ENCODE peak calls at places on chromosomes 7 and 10, in ten cellular contexts. J is hepatocyte, F is aorta, N is heart left ventricle, U is body of pancreas, S is dorsolateral prefrontal cortex, R is pancreas, B is testis, T is tibial artery, M is spleen. I is an unnamed sample. For H3K27me3, the result is how much of the 10 kb centered on the place peaks cover.

GRCh38 chr10:89001024-89001423 is 10.4 kb downstream of the FAS start:
- DNase-seq in M (no peak), B (no peak), S (no peak), J (no peak), R (no peak), U (no peak), N (no peak), F (no peak), T (no peak), I (no peak)

GRCh38 chr10:130416334-130416950 is 280.3 kb downstream of the GLRX3 start:
- DNase-seq in B (no peak), J (no peak), N (no peak), U (no peak), M (no peak), F (no peak), S (no peak), R (no peak), T (no peak), I (no peak)

GRCh38 chr7:106070201-106070551 is 41.9 kb downstream of the SYPL1 start:
- DNase-seq in N (peak), T (no peak), F (no peak), M (no peak), J (no peak), B (no peak), S (no peak), R (peak), U (peak), I (no peak)

GRCh38 chr7:132436121-132436520 is 140.1 kb downstream of the PLXNA4 start:
- DNase-seq in M (peak), N (peak), T (no peak), F (no peak), U (no peak), B (no peak), R (no peak), J (no peak), S (no peak), I (no peak)

GRCh38 chr7:48299580-48300169 is 128.4 kb downstream of the ABCA13 start:
- DNase-seq in N (peak), R (peak), T (peak), F (no peak), S (peak), M (no peak), B (peak), U (peak), J (peak), I (peak)

GRCh38 chr10:99981581-99982199 is 28.1 kb downstream of the DNMBP start:
- DNase-seq in R (no peak), B (no peak), N (no peak), T (no peak), J (no peak), S (no peak), M (no peak), F (no peak), U (no peak), I (no peak)

GRCh38 chr10:90579602-90580242 is 278.1 kb downstream of the HTR7 start:
- DNase-seq in S (no peak), U (no peak), R (no peak), F (no peak), T (no peak), M (no peak), N (no peak), J (peak), B (no peak), I (no peak)

GRCh38 chr10:95756796-95757657 is 1.1 kb downstream of the ENTPD1 start:
- DNase-seq in F (no peak), U (no peak), S (no peak), M (no peak), R (no peak), B (no peak), J (no peak), T (no peak), N (no peak), I (no peak)

GRCh38 chr7:100803398-100804161 is 23.7 kb downstream of the EPHB4 start:
- DNase-seq in M (peak), J (peak), B (peak), S (peak), R (peak), T (peak), N (peak), F (peak), U (peak), I (peak)

GRCh38 chr7:141551080-141551772 is at the start of gene AGK:
- DNase-seq in M (peak), S (peak), U (peak), R (peak), F (peak), T (peak), B (peak), N (peak), J (peak), I (peak)

GRCh38 chr10:69567920-69568319 is 5.3 kb downstream of the NEUROG3 start:
- DNase-seq in S (no peak), J (peak), B (peak), F (peak), U (peak), M (no peak), N (peak), R (peak), T (peak), I (peak)

GRCh38 chr10:78505657-78506056 is 472.0 kb downstream of the RPS24 start:
- DNase-seq in M (no peak), T (no peak), N (no peak), J (no peak), R (no peak), F (no peak), B (no peak), U (no peak), S (no peak), I (no peak)

GRCh38 chr10:83273035-83273434 is 866.3 kb upstream of the GHITM start:
- DNase-seq in S (no peak), R (no peak), B (no peak), N (no peak), M (no peak), T (no peak), F (no peak), U (no peak), J (no peak), I (no peak)

GRCh38 chr10:10017716-10018115 is 1000.0 kb upstream of the CELF2 start:
- DNase-seq in U (no peak), F (no peak), R (no peak), J (no peak), M (no peak), S (no peak), T (no peak), N (no peak), B (no peak), I (no peak)

GRCh38 chr7:131483586-131483985 is 72.8 kb downstream of the PODXL start:
- DNase-seq in T (no peak), U (no peak), F (no peak), R (no peak), J (no peak), M (no peak), B (no peak), N (no peak), S (no peak), I (no peak)

GRCh38 chr7:30162622-30163124 is 27.9 kb downstream of the MTURN start:
- DNase-seq in M (no peak), J (no peak), U (no peak), T (no peak), N (no peak), F (no peak), B (no peak), R (no peak), S (no peak), I (no peak)

GRCh38 chr7:137986252-137987010 is 15.5 kb downstream of the CREB3L2 start:
- DNase-seq in T (peak), B (peak), M (no peak), J (peak), N (no peak), F (no peak), U (no peak), R (no peak), S (no peak), I (no peak)

GRCh38 chr10:112805701-112806100 is 144.3 kb upstream of the TCF7L2 start:
- DNase-seq in R (no peak), S (no peak), B (peak), F (no peak), J (no peak), N (no peak), M (no peak), U (no peak), T (no peak), I (no peak)

GRCh38 chr10:7891634-7892033 is 73.3 kb downstream of the TAF3 start:
- DNase-seq in R (no peak), T (no peak), J (no peak), U (no peak), N (no peak), B (no peak), F (no peak), M (no peak), S (no peak), I (no peak)

GRCh38 chr10:117663750-117664149 is 121.2 kb downstream of the EMX2 start:
- DNase-seq in S (no peak), N (no peak), F (no peak), U (peak), B (no peak), T (no peak), J (peak), R (peak), M (no peak), I (no peak)

GRCh38 chr7:156156734-156157408 is 344.6 kb upstream of the SHH start:
- DNase-seq in F (no peak), M (no peak), U (peak), J (peak), N (no peak), R (peak), S (no peak), B (peak), T (no peak), I (no peak)

GRCh38 chr10:17430647-17431355 is 23.6 kb downstream of the ST8SIA6 start:
- DNase-seq in U (peak), J (peak), M (no peak), R (peak), B (peak), N (peak), S (peak), T (peak), F (peak), I (peak)

GRCh38 chr7:2460641-2461040 is 15.6 kb downstream of the GRIFIN start:
- DNase-seq in T (no peak), R (no peak), U (no peak), N (no peak), B (no peak), S (no peak), M (no peak), F (no peak), J (no peak), I (no peak)

GRCh38 chr10:76881477-76882220 is 756.0 kb downstream of the KCNMA1 start:
- DNase-seq in T (no peak), M (no peak), R (no peak), B (no peak), U (no peak), S (no peak), J (no peak), F (no peak), N (no peak), I (no peak)

GRCh38 chr10:94218496-94219183 is 144.1 kb downstream of the NOC3L start:
- DNase-seq in N (no peak), U (no peak), T (no peak), B (no peak), M (no peak), J (no peak), R (no peak), F (no peak), S (no peak), I (no peak)

DNA sequence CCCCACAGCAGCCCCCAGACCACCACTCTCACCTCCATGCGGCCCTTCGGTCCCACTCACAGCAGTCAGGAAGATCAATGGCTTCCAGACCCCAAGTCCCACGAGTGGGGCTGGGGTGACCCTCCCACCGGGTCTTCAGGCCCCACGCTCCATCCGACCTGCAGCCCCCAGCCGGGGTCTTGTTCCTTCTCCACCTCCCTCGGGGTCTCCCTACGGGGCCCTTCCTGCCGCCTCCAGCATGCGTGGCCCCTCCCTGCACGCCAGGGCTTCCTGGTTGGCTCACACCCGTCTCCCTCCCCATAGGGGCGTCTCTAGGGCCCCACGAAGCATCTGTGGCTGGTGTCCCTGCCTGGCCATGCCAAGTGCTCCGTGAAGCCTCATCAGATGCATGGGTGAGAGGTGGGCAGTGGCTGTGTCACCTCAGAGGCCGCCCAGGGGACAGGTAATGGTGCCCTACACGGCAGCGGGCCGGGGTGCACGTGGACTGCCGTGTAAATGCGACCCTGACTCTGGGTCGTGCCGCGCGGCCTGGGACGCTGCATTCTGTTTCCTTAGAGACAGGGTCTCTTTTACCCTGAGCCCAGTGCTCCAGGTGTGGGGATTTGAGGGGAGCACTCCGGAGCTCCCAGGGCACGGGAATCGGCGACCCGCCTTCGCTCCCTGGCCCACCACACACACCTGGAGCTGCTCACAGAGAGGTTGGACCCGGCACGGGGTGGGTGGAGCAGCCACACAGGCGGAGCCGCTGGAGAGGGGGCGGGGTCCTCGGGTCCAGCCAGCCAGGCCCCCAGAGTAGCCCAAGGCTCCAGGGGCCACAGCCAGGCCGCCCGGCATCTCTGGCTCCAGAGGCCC is 19.8 kb downstream of the ADAP1 start:
- DNase-seq in U (peak), J (no peak), F (peak), B (no peak), R (no peak), T (no peak), S (no peak), N (no peak), M (peak), I (peak)
- H3K27ac ChIP-seq in U (no peak), J (no peak), F (no peak), B (no peak), R (no peak), T (no peak), S (no peak), N (no peak), M (no peak), I (no peak)

GRCh38 chr7:28955356-28955722 is 2.8 kb downstream of the TRIL start:
- DNase-seq in B (no peak), T (no peak), U (no peak), N (no peak), F (no peak), S (no peak), M (no peak), R (peak), J (no peak), I (no peak)

GRCh38 chr7:28954936-28955335 is 3.2 kb downstream of the TRIL start:
- DNase-seq in U (no peak), M (no peak), F (no peak), J (no peak), N (no peak), B (no peak), S (no peak), R (no peak), T (no peak), I (no peak)

GRCh38 chr7:28957064-28957821 is 887 bp downstream of the TRIL start:
- DNase-seq in F (peak), B (peak), J (peak), N (peak), U (no peak), R (no peak), M (peak), S (no peak), T (no peak), I (peak)

GRCh38 chr7:28956608-28957063 is 1.5 kb downstream of the TRIL start:
- DNase-seq in J (peak), M (peak), N (peak), B (peak), F (peak), U (peak), T (no peak), S (no peak), R (peak), I (peak)

DNA sequence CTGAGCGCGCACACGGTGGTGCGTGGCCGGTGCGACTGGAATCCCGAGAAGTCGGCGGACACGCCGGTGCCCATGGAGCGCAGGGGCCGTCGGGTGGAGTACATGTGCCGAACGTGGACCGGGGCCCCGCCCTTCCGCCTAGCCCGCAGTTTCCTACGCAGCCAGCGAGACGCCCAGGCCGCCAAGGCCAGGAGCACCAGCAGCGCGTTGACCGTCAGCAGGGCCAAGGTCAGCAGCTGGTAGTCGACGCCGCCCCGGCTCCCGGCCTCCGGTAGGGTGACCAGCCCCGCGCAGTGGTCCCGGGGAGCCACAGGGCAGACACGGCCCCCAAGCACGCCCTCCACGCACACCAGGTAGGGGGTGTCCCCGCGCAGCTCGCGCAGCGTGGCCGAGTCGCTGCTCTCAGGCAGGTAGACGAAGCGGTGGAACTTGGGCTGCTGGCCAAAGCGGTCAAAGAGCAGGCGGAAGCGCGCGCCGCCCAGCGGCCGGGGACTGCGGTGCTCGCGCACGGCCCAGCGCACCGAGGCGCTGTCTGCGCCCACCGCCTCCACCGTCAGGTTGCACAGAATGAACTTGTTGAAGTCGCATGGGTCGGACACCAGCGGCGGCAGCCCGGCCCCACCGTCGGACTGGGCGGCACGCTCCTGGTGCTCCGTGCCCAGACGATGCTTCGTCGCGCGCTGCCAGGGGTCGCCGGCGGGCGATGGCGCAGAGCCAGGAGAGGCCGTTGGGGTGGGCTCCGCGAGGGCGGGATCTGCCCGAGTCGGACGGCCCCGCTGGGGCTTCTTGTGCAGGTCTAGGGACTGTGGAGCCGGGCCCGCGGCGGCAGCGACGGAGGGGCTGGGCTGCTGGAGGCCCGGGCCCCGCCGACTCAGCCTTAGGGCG is 2.2 kb downstream of the TRIL start:
- DNase-seq in T (peak), J (peak), B (peak), S (no peak), F (peak), R (peak), N (peak), U (peak), M (peak), I (peak)
- H3K27me3 ChIP-seq in T (under half), J (under half), B (under half), S (under half), F (under half), R (under half), N (under half), U (under half), M (half or more), I (under half)

GRCh38 chr7:1455241-1455939 is 3.9 kb downstream of the MICALL2 start:
- DNase-seq in U (peak), R (peak), T (no peak), S (no peak), N (no peak), M (no peak), B (no peak), J (peak), F (no peak), I (peak)

GRCh38 chr7:1458676-1459511 is at the start of gene MICALL2:
- DNase-seq in R (peak), S (no peak), F (peak), T (peak), U (peak), N (peak), B (peak), J (peak), M (peak), I (peak)

GRCh38 chr7:1455955-1456354 is 3.3 kb downstream of the MICALL2 start:
- DNase-seq in S (no peak), J (no peak), F (no peak), M (no peak), N (no peak), U (no peak), R (no peak), B (no peak), T (no peak), I (no peak)

GRCh38 chr7:1457949-1458675 is 1.2 kb downstream of the MICALL2 start:
- DNase-seq in U (peak), N (no peak), S (no peak), J (no peak), B (no peak), F (no peak), M (no peak), R (no peak), T (no peak), I (no peak)

DNA sequence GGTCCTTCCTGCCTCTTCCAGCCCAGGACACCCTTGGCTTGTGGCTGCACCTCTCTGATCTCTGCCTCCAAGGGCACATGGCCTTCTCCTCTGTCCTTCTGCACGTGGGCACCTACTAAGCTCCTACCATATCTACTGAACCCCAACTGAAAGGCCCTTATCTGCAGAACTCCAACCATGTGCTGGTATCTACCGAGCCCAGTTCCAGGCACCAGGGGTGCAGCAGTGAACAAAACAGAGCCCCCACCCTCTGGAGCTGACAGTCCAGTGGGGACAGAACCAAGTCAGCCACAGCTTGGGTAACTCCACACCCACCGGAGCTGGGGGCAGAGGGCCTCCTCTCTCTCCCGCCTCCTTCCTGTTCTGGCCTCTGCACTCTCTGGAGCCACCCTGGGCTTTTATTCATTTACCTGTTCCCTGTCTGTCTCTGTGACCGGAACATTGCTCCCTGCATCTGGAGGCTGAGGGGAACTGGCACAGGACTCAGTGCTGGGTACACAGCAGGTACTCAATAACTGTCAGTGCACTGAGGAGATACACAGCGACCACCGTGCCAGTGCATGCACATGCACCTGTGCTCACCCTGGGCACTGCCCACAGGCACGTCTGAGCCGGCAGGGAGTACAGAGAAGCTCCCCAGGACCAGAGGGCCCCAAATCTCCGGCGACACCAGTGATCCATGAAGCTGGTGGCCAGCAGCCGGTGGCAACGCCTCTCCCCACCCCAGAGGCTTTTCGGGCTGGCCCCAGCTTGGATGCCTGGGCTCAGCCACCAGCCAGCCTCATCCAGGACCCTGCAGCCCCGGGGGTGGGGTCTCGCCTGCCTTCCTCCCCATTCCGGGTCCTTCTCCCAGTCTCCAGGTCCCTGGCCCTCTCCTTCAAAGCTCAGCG is 2.0 kb downstream of the MICALL2 start:
- DNase-seq in U (no peak), S (no peak), N (no peak), T (no peak), B (no peak), F (no peak), R (no peak), J (no peak), M (no peak), I (no peak)
- H3K4me3 ChIP-seq in U (no peak), S (peak), N (peak), T (peak), B (no peak), F (no peak), R (no peak), J (no peak), M (peak), I (no peak)

GRCh38 chr7:134926396-134926795 is 59.9 kb upstream of the AGBL3 start:
- DNase-seq in J (no peak), F (no peak), R (no peak), B (no peak), M (no peak), U (no peak), T (no peak), N (no peak), S (no peak), I (no peak)
- H3K27ac ChIP-seq in J (no peak), F (no peak), R (no peak), B (no peak), M (no peak), U (no peak), T (peak), N (no peak), S (no peak), I (no peak)

GRCh38 chr10:103856497-103857175 is 1.3 kb upstream of the SH3PXD2A start:
- DNase-seq in B (no peak), F (no peak), S (no peak), U (no peak), N (no peak), J (no peak), R (no peak), M (no peak), T (no peak), I (no peak)
- H3K27me3 ChIP-seq in B (under half), F (under half), S (under half), U (under half), N (under half), J (under half), R (under half), M (under half), T (under half), I (under half)

I was measured in right cardiac atrium.